ENCODE peak calls at places on chromosomes 13 and 19, in six cellular contexts. B, Z, S, R, X and V are unnamed samples.

GRCh38 chr13:35727881-35728280 is 251.4 kb upstream of the MAB21L1 start:
- DNase-seq in Z (no peak), B (no peak), R (no peak), S (no peak), X (no peak), V (no peak)

GRCh38 chr13:86572115-86572514 is 772.9 kb upstream of the SLITRK6 start:
- DNase-seq in B (no peak), R (no peak), Z (no peak), X (no peak), S (no peak), V (no peak)

GRCh38 chr13:57878291-57878690 is 246.7 kb downstream of the PCDH17 start:
- DNase-seq in R (no peak), S (no peak), B (no peak), Z (no peak), X (peak), V (no peak)

GRCh38 chr19:52664461-52664860 is 26.3 kb upstream of the ZNF83 start:
- DNase-seq in R (no peak), X (no peak), S (no peak), B (no peak), Z (no peak), V (no peak)

GRCh38 chr13:102598061-102598460 is 1.3 kb downstream of the TPP2 start:
- DNase-seq in X (no peak), Z (no peak), B (no peak), S (no peak), R (no peak), V (no peak)

GRCh38 chr19:4889034-4889825 is 13.5 kb downstream of the ARRDC5 start:
- DNase-seq in X (no peak), R (no peak), B (peak), Z (no peak), S (no peak), V (no peak)

GRCh38 chr13:27481766-27482165 is 31.4 kb upstream of the MTIF3 start:
- DNase-seq in R (peak), Z (no peak), S (peak), X (no peak), B (peak), V (no peak)

GRCh38 chr13:40570930-40571329 is 95.5 kb downstream of the FOXO1 start:
- DNase-seq in Z (no peak), R (no peak), S (no peak), B (no peak), X (no peak), V (no peak)

GRCh38 chr13:75173457-75174356 is 308.3 kb downstream of the TBC1D4 start:
- DNase-seq in S (no peak), R (no peak), B (no peak), Z (no peak), X (no peak), V (no peak)

GRCh38 chr13:92573467-92574057 is 653.0 kb upstream of the GPC6 start:
- DNase-seq in S (peak), Z (no peak), X (peak), R (no peak), B (no peak), V (no peak)

GRCh38 chr13:41909524-41909923 is 51.4 kb downstream of the VWA8 start:
- DNase-seq in Z (no peak), R (no peak), S (no peak), X (no peak), B (no peak), V (no peak)

GRCh38 chr19:45876161-45876410 is 9.9 kb downstream of the IRF2BP1 start:
- DNase-seq in S (no peak), R (no peak), B (no peak), X (no peak), Z (no peak), V (no peak)